ENCODE peak calls at places on chromosomes 1 and 21, in five cellular contexts. U is nephron progenitor cell, Z is endothelial cell, G is Ammon's horn, Q is NCI-H2081. L is an unnamed sample.

GRCh38 chr1:21290546-21290944 is 282 bp upstream of the ECE1 start:
- DNase-seq in Q (no peak), U (no peak), Z (no peak), G (no peak), L (no peak)

GRCh38 chr21:39502631-39503030 is 50.9 kb downstream of the SH3BGR start:
- DNase-seq in Q (no peak), U (no peak), Z (no peak), G (peak; percentile 87), L (no peak)

GRCh38 chr1:202677433-202677832 is 32.8 kb downstream of the SYT2 start:
- DNase-seq in U (no peak), G (no peak), Q (no peak), Z (no peak), L (no peak)

GRCh38 chr1:93447481-93448291 is at the start of gene FNBP1L:
- DNase-seq in Q (peak; percentile 81), G (peak; percentile 71), U (peak; percentile 88), Z (peak; percentile 88), L (peak; percentile 80)

GRCh38 chr21:38804617-38805281 is 980 bp upstream of the ETS2 start:
- DNase-seq in Q (peak; percentile 16), G (peak; percentile 70), Z (peak; percentile 76), U (peak; percentile 70), L (peak; percentile 76)

GRCh38 chr1:161197560-161198205 is 1.2 kb downstream of the ADAMTS4 start:
- DNase-seq in Q (no peak), U (no peak), G (no peak), Z (no peak), L (no peak)

GRCh38 chr1:162200096-162200847 is 130.8 kb downstream of the NOS1AP start:
- DNase-seq in U (no peak), Q (no peak), Z (no peak), G (no peak), L (no peak)

GRCh38 chr1:235932090-235932510 is 65.4 kb upstream of the LYST start:
- DNase-seq in Z (no peak), U (no peak), G (no peak), Q (no peak), L (peak; percentile 93)

GRCh38 chr21:35048183-35048601 is 910 bp downstream of the RUNX1 start:
- DNase-seq in G (peak; percentile 21), Q (no peak), U (no peak), Z (no peak), L (peak; percentile 51)

GRCh38 chr1:71307451-71307850 is 226.6 kb upstream of the ZRANB2 start:
- DNase-seq in Z (no peak), G (no peak), Q (no peak), U (peak; percentile 3), L (peak; percentile 49)

GRCh38 chr1:15760520-15761211 is 2.1 kb downstream of the FBLIM1 start:
- DNase-seq in U (peak; percentile 51), Q (no peak), G (no peak), Z (no peak), L (peak; percentile 64)

GRCh38 chr21:42469272-42469671 is 26.8 kb downstream of the RSPH1 start:
- DNase-seq in U (no peak), Z (no peak), G (no peak), Q (no peak), L (no peak)

GRCh38 chr1:43549921-43550597 is 19.4 kb downstream of the PTPRF start:
- DNase-seq in Z (peak; percentile 63), Q (peak; percentile 94), U (peak; percentile 72), G (no peak), L (peak; percentile 84)

GRCh38 chr21:26389971-26390641 is 183.0 kb downstream of the CYYR1 start:
- DNase-seq in U (no peak), G (no peak), Z (no peak), Q (no peak), L (peak; percentile 75)

GRCh38 chr1:219439376-219439775 is 173.5 kb downstream of the ZC3H11B start:
- DNase-seq in U (no peak), Q (no peak), Z (no peak), G (no peak), L (no peak)

GRCh38 chr1:244341455-244342450 is 110.0 kb downstream of the ADSS2 start:
- DNase-seq in G (peak; percentile 80), Z (no peak), U (no peak), Q (peak; percentile 92), L (peak; percentile 94)

GRCh38 chr1:213723187-213723586 is 264.6 kb upstream of the PROX1 start:
- DNase-seq in U (no peak), Q (no peak), G (no peak), Z (no peak), L (no peak)

GRCh38 chr1:151238467-151238739 is 16.1 kb upstream of the PSMD4 start:
- DNase-seq in Z (no peak), U (no peak), G (peak; percentile 49), Q (no peak), L (peak; percentile 68)

GRCh38 chr21:38777521-38777920 is 28.2 kb upstream of the ETS2 start:
- DNase-seq in G (no peak), Q (no peak), Z (no peak), U (no peak), L (no peak)

GRCh38 chr1:160797163-160797797 is 1.3 kb downstream of the LY9 start:
- DNase-seq in G (no peak), U (no peak), Z (no peak), Q (no peak), L (no peak)

GRCh38 chr1:235758931-235759330 is 107.8 kb downstream of the LYST start:
- DNase-seq in U (no peak), Z (no peak), G (peak; percentile 9), Q (peak; percentile 16), L (peak; percentile 100)

GRCh38 chr1:22889213-22889827 is 83.3 kb downstream of the LACTBL1 start:
- DNase-seq in Q (peak; percentile 12), Z (peak; percentile 33), G (peak; percentile 43), U (no peak), L (peak; percentile 58)

GRCh38 chr1:90201467-90202358 is 206.8 kb downstream of the ZNF326 start:
- DNase-seq in Q (no peak), U (no peak), G (no peak), Z (no peak), L (peak; percentile 47)

GRCh38 chr1:15650433-15650832 is 33.2 kb downstream of the DDI2 start:
- DNase-seq in Z (no peak), Q (no peak), U (no peak), G (no peak), L (no peak)

GRCh38 chr1:204320413-204320812 is 39.3 kb downstream of the PLEKHA6 start:
- DNase-seq in Q (no peak), G (no peak), U (no peak), Z (no peak), L (peak; percentile 93)

GRCh38 chr1:190320952-190321351 is 156.7 kb downstream of the BRINP3 start:
- DNase-seq in Z (peak; percentile 12), Q (peak; percentile 16), G (peak; percentile 18), U (no peak), L (peak; percentile 64)

GRCh38 chr1:31428436-31429221 is 15.6 kb downstream of the SERINC2 start:
- DNase-seq in Q (no peak), U (no peak), Z (no peak), G (no peak), L (no peak)

GRCh38 chr21:33947451-33948095 is 32.0 kb upstream of the ATP5PO start:
- DNase-seq in Z (peak; percentile 47), Q (no peak), U (peak; percentile 32), G (peak; percentile 88), L (peak; percentile 98)

GRCh38 chr1:33454646-33455282 is 17.7 kb upstream of the ZSCAN20 start:
- DNase-seq in Z (no peak), Q (no peak), G (no peak), U (no peak), L (no peak)

GRCh38 chr1:208682664-208683013 is 438.5 kb upstream of the PLXNA2 start:
- DNase-seq in U (no peak), Z (no peak), G (no peak), Q (no peak), L (no peak)

GRCh38 chr1:182374101-182374834 is 17.3 kb downstream of the GLUL start:
- DNase-seq in U (no peak), G (no peak), Q (no peak), Z (no peak), L (no peak)

GRCh38 chr1:18539171-18539570 is 58.4 kb downstream of the KLHDC7A start:
- DNase-seq in Z (no peak), G (no peak), U (no peak), Q (no peak), L (peak; percentile 47)

GRCh38 chr21:26506951-26507350 is 66.1 kb downstream of the CYYR1 start:
- DNase-seq in Z (no peak), G (peak; percentile 49), U (no peak), Q (no peak), L (peak; percentile 75)

GRCh38 chr1:224710196-224710595 is 94.1 kb downstream of the CNIH3 start:
- DNase-seq in Z (no peak), U (no peak), G (no peak), Q (no peak), L (no peak)

GRCh38 chr1:19942088-19942487 is 18.7 kb upstream of the PLA2G2E start:
- DNase-seq in G (no peak), Z (no peak), U (no peak), Q (no peak), L (no peak)

GRCh38 chr1:94406446-94406845 is 11.7 kb upstream of the ABCD3 start:
- DNase-seq in U (no peak), Q (no peak), G (no peak), Z (no peak), L (no peak)

GRCh38 chr1:222654849-222655248 is 37.0 kb downstream of the MIA3 start:
- DNase-seq in Z (no peak), U (no peak), G (peak; percentile 54), Q (no peak), L (no peak)

GRCh38 chr1:63799810-63800209 is 26.0 kb downstream of the ROR1 start:
- DNase-seq in Q (no peak), U (no peak), G (peak; percentile 21), Z (no peak), L (no peak)

GRCh38 chr1:15430787-15431570 is 7.3 kb upstream of the CTRC start:
- DNase-seq in Q (peak; percentile 6), G (peak; percentile 81), Z (peak; percentile 83), U (peak; percentile 93), L (peak; percentile 59)